ENCODE peak calls at places on chromosomes 11 and 22, in four cellular contexts. One of them, this sample, is unnamed.

GRCh38 chr11:27557223-27557622 is 50.7 kb upstream of the LIN7C start:
- DNase-seq in K562: no peak
- DNase-seq in IMR-90: peak; percentile 73
- DNase-seq in heart left ventricle: no peak
- DNase-seq in this sample: no peak

GRCh38 chr11:121451178-121451981 is 734 bp upstream of the SORL1 start:
- DNase-seq in K562: no peak
- DNase-seq in IMR-90: no peak
- DNase-seq in heart left ventricle: no peak
- DNase-seq in this sample: no peak

GRCh38 chr11:70185348-70186055 is 17.6 kb upstream of the FADD start:
- DNase-seq in K562: no peak
- DNase-seq in IMR-90: no peak
- DNase-seq in heart left ventricle: no peak
- DNase-seq in this sample: no peak

GRCh38 chr11:12224537-12224893 is 114.1 kb downstream of the MICAL2 start:
- DNase-seq in K562: no peak
- DNase-seq in IMR-90: peak; percentile 94
- DNase-seq in heart left ventricle: peak; percentile 84
- DNase-seq in this sample: peak; percentile 85

GRCh38 chr11:111303476-111303875 is 5.1 kb downstream of the POU2AF3 start:
- DNase-seq in K562: no peak
- DNase-seq in IMR-90: no peak
- DNase-seq in heart left ventricle: no peak
- DNase-seq in this sample: no peak

GRCh38 chr11:11946180-11946579 is 62.2 kb downstream of the DKK3 start:
- DNase-seq in K562: no peak
- DNase-seq in IMR-90: peak; percentile 68
- DNase-seq in heart left ventricle: no peak
- DNase-seq in this sample: no peak

GRCh38 chr11:2796508-2797180 is 88.9 kb downstream of the CDKN1C start:
- DNase-seq in K562: no peak
- DNase-seq in IMR-90: no peak
- DNase-seq in heart left ventricle: peak; percentile 18
- DNase-seq in this sample: no peak

GRCh38 chr11:1747753-1748466 is 2.5 kb downstream of the IFITM10 start:
- DNase-seq in K562: no peak
- DNase-seq in IMR-90: no peak
- DNase-seq in heart left ventricle: no peak
- DNase-seq in this sample: no peak

GRCh38 chr22:36467042-36467810 is 14.2 kb downstream of the TXN2 start:
- DNase-seq in K562: no peak
- DNase-seq in IMR-90: peak; percentile 86
- DNase-seq in heart left ventricle: peak; percentile 84
- DNase-seq in this sample: no peak

GRCh38 chr11:75371930-75372876 is 20.7 kb upstream of the ARRB1 start:
- DNase-seq in K562: no peak
- DNase-seq in IMR-90: no peak
- DNase-seq in heart left ventricle: no peak
- DNase-seq in this sample: no peak

GRCh38 chr22:50281957-50282356 is 11.8 kb upstream of the MAPK11 start:
- DNase-seq in K562: no peak
- DNase-seq in IMR-90: no peak
- DNase-seq in heart left ventricle: peak; percentile 66
- DNase-seq in this sample: no peak

GRCh38 chr11:335779-336665 is 15.4 kb upstream of the IFITM3 start:
- DNase-seq in K562: no peak
- DNase-seq in IMR-90: no peak
- DNase-seq in heart left ventricle: peak; percentile 64
- DNase-seq in this sample: no peak

GRCh38 chr11:33214187-33214586 is 43.0 kb upstream of the HIPK3 start:
- DNase-seq in K562: no peak
- DNase-seq in IMR-90: no peak
- DNase-seq in heart left ventricle: no peak
- DNase-seq in this sample: no peak

GRCh38 chr11:72160319-72160718 is 24.8 kb downstream of the FOLR3 start:
- DNase-seq in K562: no peak
- DNase-seq in IMR-90: peak; percentile 32
- DNase-seq in heart left ventricle: no peak
- DNase-seq in this sample: no peak

GRCh38 chr11:130762342-130763037 is 153.8 kb downstream of the SNX19 start:
- DNase-seq in K562: no peak
- DNase-seq in IMR-90: no peak
- DNase-seq in heart left ventricle: no peak
- DNase-seq in this sample: no peak

GRCh38 chr22:42336527-42337227 is 66.2 kb upstream of the TCF20 start:
- DNase-seq in K562: no peak
- DNase-seq in IMR-90: no peak
- DNase-seq in heart left ventricle: no peak
- DNase-seq in this sample: no peak

GRCh38 chr11:119101367-119101758 is 290 bp downstream of the DPAGT1 start:
- DNase-seq in K562: peak; percentile 55
- DNase-seq in IMR-90: no peak
- DNase-seq in heart left ventricle: no peak
- DNase-seq in this sample: no peak

GRCh38 chr11:61688368-61689163 is 8.4 kb downstream of the DAGLA start:
- DNase-seq in K562: no peak
- DNase-seq in IMR-90: no peak
- DNase-seq in heart left ventricle: peak; percentile 72
- DNase-seq in this sample: no peak

GRCh38 chr22:19757985-19758895 is 2.3 kb upstream of the TBX1 start:
- DNase-seq in K562: no peak
- DNase-seq in IMR-90: no peak
- DNase-seq in heart left ventricle: no peak
- DNase-seq in this sample: no peak

GRCh38 chr22:17077255-17077654 is 7.5 kb upstream of the IL17RA start:
- DNase-seq in K562: no peak
- DNase-seq in IMR-90: peak; percentile 88
- DNase-seq in heart left ventricle: no peak
- DNase-seq in this sample: no peak

GRCh38 chr11:27076121-27076589 is 35.5 kb downstream of the BBOX1 start:
- DNase-seq in K562: no peak
- DNase-seq in IMR-90: no peak
- DNase-seq in heart left ventricle: no peak
- DNase-seq in this sample: no peak

GRCh38 chr11:19628018-19628417 is 84.6 kb upstream of the NAV2 start:
- DNase-seq in K562: no peak
- DNase-seq in IMR-90: peak; percentile 59
- DNase-seq in heart left ventricle: peak; percentile 85
- DNase-seq in this sample: no peak

GRCh38 chr11:66720223-66720898 is 8.7 kb downstream of the SPTBN2 start:
- DNase-seq in K562: peak; percentile 42
- DNase-seq in IMR-90: peak; percentile 56
- DNase-seq in heart left ventricle: no peak
- DNase-seq in this sample: no peak

GRCh38 chr22:45290410-45290936 is 5.7 kb downstream of the UPK3A start:
- DNase-seq in K562: no peak
- DNase-seq in IMR-90: peak; percentile 83
- DNase-seq in heart left ventricle: no peak
- DNase-seq in this sample: no peak

GRCh38 chr11:2270322-2271076 is at the start of gene ASCL2:
- DNase-seq in K562: peak; percentile 42
- DNase-seq in IMR-90: no peak
- DNase-seq in heart left ventricle: no peak
- DNase-seq in this sample: no peak

GRCh38 chr11:1843796-1844195 is 5.0 kb downstream of the TNNI2 start:
- DNase-seq in K562: no peak
- DNase-seq in IMR-90: no peak
- DNase-seq in heart left ventricle: no peak
- DNase-seq in this sample: no peak

GRCh38 chr11:75562836-75563484 is 907 bp downstream of the SERPINH1 start:
- DNase-seq in K562: peak; percentile 60
- DNase-seq in IMR-90: peak; percentile 56
- DNase-seq in heart left ventricle: peak; percentile 78
- DNase-seq in this sample: no peak

GRCh38 chr22:45804986-45805325 is 133.3 kb downstream of the ATXN10 start:
- DNase-seq in K562: no peak
- DNase-seq in IMR-90: peak; percentile 98
- DNase-seq in heart left ventricle: no peak
- DNase-seq in this sample: no peak

GRCh38 chr22:49893025-49893424 is 25.2 kb downstream of the ALG12 start:
- DNase-seq in K562: no peak
- DNase-seq in IMR-90: no peak
- DNase-seq in heart left ventricle: no peak
- DNase-seq in this sample: no peak

GRCh38 chr11:118295834-118296454 is 8.6 kb upstream of the CD3E start:
- DNase-seq in K562: no peak
- DNase-seq in IMR-90: peak; percentile 12
- DNase-seq in heart left ventricle: no peak
- DNase-seq in this sample: peak; percentile 59

GRCh38 chr22:37965940-37966664 is 12.6 kb downstream of the POLR2F start:
- DNase-seq in K562: no peak
- DNase-seq in IMR-90: peak; percentile 11
- DNase-seq in heart left ventricle: no peak
- DNase-seq in this sample: no peak

GRCh38 chr22:37957232-37957631 is 3.7 kb downstream of the POLR2F start:
- DNase-seq in K562: no peak
- DNase-seq in IMR-90: no peak
- DNase-seq in heart left ventricle: no peak
- DNase-seq in this sample: no peak

GRCh38 chr22:37959231-37959825 is 5.8 kb downstream of the POLR2F start:
- DNase-seq in K562: no peak
- DNase-seq in IMR-90: no peak
- DNase-seq in heart left ventricle: no peak
- DNase-seq in this sample: no peak

DNA sequence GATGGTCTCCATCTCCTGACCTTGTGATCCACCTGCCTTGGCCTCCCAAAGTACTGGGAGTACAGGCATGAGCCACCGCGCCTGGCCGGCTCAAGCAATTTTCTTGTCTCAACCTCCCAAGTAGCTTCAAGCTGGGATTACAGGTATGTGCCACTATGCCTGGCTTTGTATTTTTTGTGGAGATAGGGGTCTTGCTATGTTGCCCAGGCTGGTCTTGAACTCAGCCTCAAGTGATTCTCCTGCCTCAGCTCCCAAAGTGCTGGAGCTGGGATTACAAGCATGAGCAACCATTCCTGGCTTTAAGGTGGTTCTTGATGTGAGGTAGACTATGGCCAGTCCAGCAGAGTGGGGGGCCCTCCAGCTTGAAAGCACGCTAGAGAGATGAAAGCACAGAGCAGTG is 7.6 kb downstream of the POLR2F start:
- DNase-seq in K562: no peak
- DNase-seq in IMR-90: no peak
- DNase-seq in heart left ventricle: no peak
- DNase-seq in this sample: no peak
- H3K36me3 ChIP-seq in K562: peaks cover 80% of the 10 kb centered on the region
- H3K36me3 ChIP-seq in IMR-90: peaks cover 49% of the 10 kb centered on the region
- H3K36me3 ChIP-seq in heart left ventricle: peaks cover 78% of the 10 kb centered on the region
- H3K36me3 ChIP-seq in this sample: peaks cover 46% of the 10 kb centered on the region

GRCh38 chr11:21928834-21929233 is 264.1 kb upstream of the ANO5 start:
- DNase-seq in K562: no peak
- DNase-seq in IMR-90: no peak
- DNase-seq in heart left ventricle: no peak
- DNase-seq in this sample: no peak

GRCh38 chr11:21933095-21933494 is 259.8 kb upstream of the ANO5 start:
- DNase-seq in K562: no peak
- DNase-seq in IMR-90: no peak
- DNase-seq in heart left ventricle: no peak
- DNase-seq in this sample: no peak

GRCh38 chr11:21931436-21932101 is 261.3 kb upstream of the ANO5 start:
- DNase-seq in K562: no peak
- DNase-seq in IMR-90: no peak
- DNase-seq in heart left ventricle: no peak
- DNase-seq in this sample: no peak

DNA sequence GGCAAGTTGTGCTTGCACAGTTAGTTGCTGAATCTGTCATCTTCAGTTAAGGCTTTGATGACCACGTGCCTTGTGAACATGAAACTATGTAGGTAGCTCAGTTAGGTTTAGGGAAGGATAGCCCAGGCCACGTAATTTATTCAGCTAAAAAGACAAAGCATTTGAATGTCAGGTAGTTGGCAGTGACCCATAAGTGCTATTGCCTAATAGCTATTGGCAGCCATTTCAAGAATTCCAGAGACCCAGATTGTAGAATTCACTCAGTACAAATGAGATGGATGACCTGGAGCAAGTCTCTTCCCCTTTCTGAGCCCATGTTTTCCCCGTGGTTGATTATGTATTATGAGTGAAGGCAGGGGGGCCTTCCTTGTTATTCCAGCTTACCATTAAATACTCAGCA is 265.3 kb upstream of the ANO5 start:
- DNase-seq in K562: no peak
- DNase-seq in IMR-90: no peak
- DNase-seq in heart left ventricle: no peak
- DNase-seq in this sample: no peak
- H3K4me3 ChIP-seq in K562: no peak overlapping the region
- H3K4me3 ChIP-seq in IMR-90: no peak overlapping the region
- H3K4me3 ChIP-seq in heart left ventricle: no peak overlapping the region
- H3K4me3 ChIP-seq in this sample: no peak overlapping the region

GRCh38 chr11:4087551-4087950 is 7.0 kb upstream of the RRM1 start:
- DNase-seq in K562: no peak
- DNase-seq in IMR-90: peak; percentile 29
- DNase-seq in heart left ventricle: no peak
- DNase-seq in this sample: no peak
- TF ChIP-seq CTCF in K562: peak; percentile 23
- TF ChIP-seq CTCF in IMR-90: peak; percentile 35
- TF ChIP-seq CTCF in heart left ventricle: no peak
- TF ChIP-seq CTCF in this sample: no peak

GRCh38 chr22:48055827-48056226 is 1293.4 kb downstream of the TBC1D22A start:
- DNase-seq in K562: no peak
- DNase-seq in IMR-90: no peak
- DNase-seq in heart left ventricle: no peak
- DNase-seq in this sample: no peak
- H3K36me3 ChIP-seq in K562: no peaks in the 10 kb centered on the region
- H3K36me3 ChIP-seq in IMR-90: no peaks in the 10 kb centered on the region
- H3K36me3 ChIP-seq in heart left ventricle: no peaks in the 10 kb centered on the region
- H3K36me3 ChIP-seq in this sample: no peaks in the 10 kb centered on the region

This sample was measured in CD8-positive, alpha-beta T cell.